ENCODE peak calls at places on chromosomes 16 and 17, in five cellular contexts. One of them, this sample, is unnamed.

GRCh38 chr17:17156511-17156910 is 49.6 kb downstream of the PLD6 start:
- DNase-seq in AG10803: peak
- DNase-seq in mucosa of descending colon: no peak
- DNase-seq in Peyer's patch: no peak
- DNase-seq in cardiac fibroblast: peak
- DNase-seq in this sample: no peak

GRCh38 chr16:85123891-85124635 is 11.8 kb upstream of the CIBAR2 start:
- DNase-seq in AG10803: peak
- DNase-seq in mucosa of descending colon: no peak
- DNase-seq in Peyer's patch: no peak
- DNase-seq in cardiac fibroblast: peak
- DNase-seq in this sample: peak

GRCh38 chr17:76202516-76202915 is 37.8 kb downstream of the RNF157 start:
- DNase-seq in AG10803: peak
- DNase-seq in mucosa of descending colon: no peak
- DNase-seq in Peyer's patch: no peak
- DNase-seq in cardiac fibroblast: peak
- DNase-seq in this sample: no peak

GRCh38 chr16:10812352-10813122 is 6.1 kb downstream of the TVP23A start:
- DNase-seq in AG10803: no peak
- DNase-seq in mucosa of descending colon: no peak
- DNase-seq in Peyer's patch: no peak
- DNase-seq in cardiac fibroblast: no peak
- DNase-seq in this sample: no peak

GRCh38 chr17:9893606-9894005 is 11.5 kb downstream of the RCVRN start:
- DNase-seq in AG10803: peak
- DNase-seq in mucosa of descending colon: no peak
- DNase-seq in Peyer's patch: no peak
- DNase-seq in cardiac fibroblast: no peak
- DNase-seq in this sample: peak

GRCh38 chr16:4059969-4060368 is 56.3 kb downstream of the ADCY9 start:
- DNase-seq in AG10803: no peak
- DNase-seq in mucosa of descending colon: no peak
- DNase-seq in Peyer's patch: peak
- DNase-seq in cardiac fibroblast: no peak
- DNase-seq in this sample: peak

GRCh38 chr16:17585449-17586080 is 114.8 kb upstream of the XYLT1 start:
- DNase-seq in AG10803: no peak
- DNase-seq in mucosa of descending colon: no peak
- DNase-seq in Peyer's patch: no peak
- DNase-seq in cardiac fibroblast: no peak
- DNase-seq in this sample: no peak

GRCh38 chr17:77736721-77737120 is 221.8 kb upstream of the TNRC6C start:
- DNase-seq in AG10803: no peak
- DNase-seq in mucosa of descending colon: no peak
- DNase-seq in Peyer's patch: peak
- DNase-seq in cardiac fibroblast: no peak
- DNase-seq in this sample: no peak

GRCh38 chr16:53007095-53007494 is 45.6 kb downstream of the CHD9NB start:
- DNase-seq in AG10803: no peak
- DNase-seq in mucosa of descending colon: no peak
- DNase-seq in Peyer's patch: no peak
- DNase-seq in cardiac fibroblast: no peak
- DNase-seq in this sample: no peak

GRCh38 chr17:80141463-80142165 is 5.3 kb downstream of the EIF4A3 start:
- DNase-seq in AG10803: no peak
- DNase-seq in mucosa of descending colon: no peak
- DNase-seq in Peyer's patch: no peak
- DNase-seq in cardiac fibroblast: no peak
- DNase-seq in this sample: no peak

GRCh38 chr17:57572600-57572999 is 172.5 kb downstream of the CCDC182 start:
- DNase-seq in AG10803: no peak
- DNase-seq in mucosa of descending colon: no peak
- DNase-seq in Peyer's patch: no peak
- DNase-seq in cardiac fibroblast: no peak
- DNase-seq in this sample: no peak

GRCh38 chr17:35088647-35088910 is 25.1 kb upstream of the RFFL start:
- DNase-seq in AG10803: no peak
- DNase-seq in mucosa of descending colon: no peak
- DNase-seq in Peyer's patch: peak
- DNase-seq in cardiac fibroblast: no peak
- DNase-seq in this sample: no peak

GRCh38 chr17:67959510-67959909 is 36.8 kb downstream of the C17orf58 start:
- DNase-seq in AG10803: no peak
- DNase-seq in mucosa of descending colon: peak
- DNase-seq in Peyer's patch: no peak
- DNase-seq in cardiac fibroblast: no peak
- DNase-seq in this sample: no peak

GRCh38 chr16:51298800-51299199 is 147.7 kb upstream of the SALL1 start:
- DNase-seq in AG10803: no peak
- DNase-seq in mucosa of descending colon: no peak
- DNase-seq in Peyer's patch: no peak
- DNase-seq in cardiac fibroblast: no peak
- DNase-seq in this sample: no peak

GRCh38 chr16:54286330-54287017 is at the start of gene IRX3:
- DNase-seq in AG10803: peak
- DNase-seq in mucosa of descending colon: no peak
- DNase-seq in Peyer's patch: peak
- DNase-seq in cardiac fibroblast: peak
- DNase-seq in this sample: peak

GRCh38 chr16:54287758-54288591 is 1.4 kb upstream of the IRX3 start:
- DNase-seq in AG10803: no peak
- DNase-seq in mucosa of descending colon: no peak
- DNase-seq in Peyer's patch: no peak
- DNase-seq in cardiac fibroblast: peak
- DNase-seq in this sample: no peak

GRCh38 chr16:54288592-54289241 is 2.1 kb upstream of the IRX3 start:
- DNase-seq in AG10803: no peak
- DNase-seq in mucosa of descending colon: no peak
- DNase-seq in Peyer's patch: no peak
- DNase-seq in cardiac fibroblast: no peak
- DNase-seq in this sample: no peak

GRCh38 chr16:54286067-54286329 is 589 bp downstream of the IRX3 start:
- DNase-seq in AG10803: no peak
- DNase-seq in mucosa of descending colon: no peak
- DNase-seq in Peyer's patch: no peak
- DNase-seq in cardiac fibroblast: no peak
- DNase-seq in this sample: no peak

DNA sequence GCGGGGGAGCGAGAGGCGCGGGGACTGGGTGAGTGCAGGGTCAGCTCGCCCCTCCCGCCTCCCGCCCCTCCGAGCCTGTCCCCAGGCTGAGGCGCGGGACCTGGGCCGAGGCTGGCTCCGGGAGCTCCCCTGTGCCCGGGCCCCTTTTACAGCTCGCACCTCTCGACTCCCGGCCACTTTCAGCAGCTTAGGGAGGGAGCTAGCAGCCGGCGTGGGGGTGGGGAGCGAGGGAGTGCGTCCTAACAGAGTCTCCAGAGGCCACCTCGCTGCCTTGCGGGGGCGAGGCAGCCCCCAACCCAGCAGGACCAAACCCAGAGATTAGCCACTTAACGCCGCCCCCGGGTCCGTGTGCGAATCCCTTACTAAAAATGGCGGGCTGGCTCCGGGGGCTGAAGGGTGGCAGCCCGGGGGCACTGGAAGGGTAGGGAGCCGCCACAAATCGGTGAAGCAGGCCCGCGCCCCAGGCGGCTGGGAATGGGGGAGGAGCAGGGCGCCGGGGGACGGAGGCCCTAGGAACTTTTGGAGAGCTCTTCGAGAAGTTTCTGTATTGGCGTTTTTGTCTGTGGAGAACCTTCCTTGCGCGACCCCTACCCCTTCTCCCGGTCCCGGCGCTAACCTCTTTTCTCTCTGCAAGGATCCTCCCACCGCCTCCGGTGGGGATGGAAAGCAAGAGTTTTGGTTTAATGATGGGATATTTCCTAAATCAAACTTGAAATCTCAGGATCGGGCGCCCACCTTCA is 601 bp upstream of the IRX3 start:
- DNase-seq in AG10803: peak
- DNase-seq in mucosa of descending colon: no peak
- DNase-seq in Peyer's patch: peak
- DNase-seq in cardiac fibroblast: no peak
- DNase-seq in this sample: no peak
- H3K4me3 ChIP-seq in AG10803: peak
- H3K4me3 ChIP-seq in mucosa of descending colon: no peak
- H3K4me3 ChIP-seq in Peyer's patch: no peak
- H3K4me3 ChIP-seq in cardiac fibroblast: peak
- H3K4me3 ChIP-seq in this sample: peak

GRCh38 chr16:7318661-7319060 is 14.0 kb upstream of the RBFOX1 start:
- DNase-seq in AG10803: no peak
- DNase-seq in mucosa of descending colon: no peak
- DNase-seq in Peyer's patch: no peak
- DNase-seq in cardiac fibroblast: no peak
- DNase-seq in this sample: no peak
- TF ChIP-seq CTCF in AG10803: no peak
- TF ChIP-seq CTCF in mucosa of descending colon: no peak
- TF ChIP-seq CTCF in Peyer's patch: no peak
- TF ChIP-seq CTCF in cardiac fibroblast: no peak
- TF ChIP-seq CTCF in this sample: no peak

DNA sequence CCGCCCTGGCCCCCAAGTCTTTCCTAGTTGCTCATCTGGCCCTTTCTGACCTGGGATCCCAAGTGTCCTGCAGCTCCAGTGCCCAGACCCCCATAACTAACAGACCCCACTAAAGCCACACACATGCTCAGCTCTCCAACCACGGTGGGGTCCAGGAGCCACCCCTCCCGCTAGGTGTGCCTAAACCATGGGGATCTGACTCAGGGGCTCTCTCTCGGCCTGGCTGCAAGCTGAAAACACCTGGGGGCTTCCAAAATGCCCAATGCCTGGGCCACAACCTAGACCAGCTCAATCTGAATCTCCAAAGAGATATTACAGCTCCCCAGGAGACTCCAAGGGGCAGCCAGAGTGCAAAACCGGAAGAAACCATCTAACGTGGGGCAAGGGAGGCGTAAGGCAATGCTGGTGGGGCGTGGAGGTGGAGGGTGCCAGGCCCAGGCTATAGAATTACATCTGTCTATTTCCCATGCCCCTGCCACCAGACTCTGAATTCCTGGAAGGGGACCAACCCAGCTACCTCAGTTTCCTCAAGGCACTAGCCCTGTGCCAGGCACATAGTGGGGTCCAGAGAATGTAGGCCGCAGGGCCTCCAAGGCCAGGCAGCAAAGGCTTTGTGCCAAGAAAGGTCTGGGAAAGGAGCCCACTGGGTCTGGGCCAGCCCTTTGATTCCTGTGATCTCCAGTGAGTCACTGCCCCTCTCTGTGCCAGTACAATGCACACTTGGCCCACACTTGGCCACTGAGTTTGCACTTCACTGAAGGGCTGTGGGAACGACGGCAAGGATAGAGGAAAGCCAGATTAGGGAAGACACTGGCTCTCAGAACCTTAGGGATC is 3.3 kb downstream of the CD2BP2 start:
- DNase-seq in AG10803: peak
- DNase-seq in mucosa of descending colon: peak
- DNase-seq in Peyer's patch: peak
- DNase-seq in cardiac fibroblast: peak
- DNase-seq in this sample: peak
- H3K4me3 ChIP-seq in AG10803: no peak
- H3K4me3 ChIP-seq in mucosa of descending colon: no peak
- H3K4me3 ChIP-seq in Peyer's patch: no peak
- H3K4me3 ChIP-seq in cardiac fibroblast: no peak
- H3K4me3 ChIP-seq in this sample: no peak

GRCh38 chr16:20844054-20844453 is 37.7 kb downstream of the REXO5 start:
- DNase-seq in AG10803: no peak
- DNase-seq in mucosa of descending colon: no peak
- DNase-seq in Peyer's patch: no peak
- DNase-seq in cardiac fibroblast: no peak
- DNase-seq in this sample: no peak
- TF ChIP-seq CTCF in AG10803: no peak
- TF ChIP-seq CTCF in mucosa of descending colon: no peak
- TF ChIP-seq CTCF in Peyer's patch: no peak
- TF ChIP-seq CTCF in cardiac fibroblast: no peak
- TF ChIP-seq CTCF in this sample: no peak

GRCh38 chr16:57998992-57999365 is 1.5 kb downstream of the ZNF319 start:
- DNase-seq in AG10803: no peak
- DNase-seq in mucosa of descending colon: no peak
- DNase-seq in Peyer's patch: no peak
- DNase-seq in cardiac fibroblast: no peak
- DNase-seq in this sample: no peak
- H3K4me3 ChIP-seq in AG10803: peak
- H3K4me3 ChIP-seq in mucosa of descending colon: no peak
- H3K4me3 ChIP-seq in Peyer's patch: no peak
- H3K4me3 ChIP-seq in cardiac fibroblast: no peak
- H3K4me3 ChIP-seq in this sample: peak

DNA sequence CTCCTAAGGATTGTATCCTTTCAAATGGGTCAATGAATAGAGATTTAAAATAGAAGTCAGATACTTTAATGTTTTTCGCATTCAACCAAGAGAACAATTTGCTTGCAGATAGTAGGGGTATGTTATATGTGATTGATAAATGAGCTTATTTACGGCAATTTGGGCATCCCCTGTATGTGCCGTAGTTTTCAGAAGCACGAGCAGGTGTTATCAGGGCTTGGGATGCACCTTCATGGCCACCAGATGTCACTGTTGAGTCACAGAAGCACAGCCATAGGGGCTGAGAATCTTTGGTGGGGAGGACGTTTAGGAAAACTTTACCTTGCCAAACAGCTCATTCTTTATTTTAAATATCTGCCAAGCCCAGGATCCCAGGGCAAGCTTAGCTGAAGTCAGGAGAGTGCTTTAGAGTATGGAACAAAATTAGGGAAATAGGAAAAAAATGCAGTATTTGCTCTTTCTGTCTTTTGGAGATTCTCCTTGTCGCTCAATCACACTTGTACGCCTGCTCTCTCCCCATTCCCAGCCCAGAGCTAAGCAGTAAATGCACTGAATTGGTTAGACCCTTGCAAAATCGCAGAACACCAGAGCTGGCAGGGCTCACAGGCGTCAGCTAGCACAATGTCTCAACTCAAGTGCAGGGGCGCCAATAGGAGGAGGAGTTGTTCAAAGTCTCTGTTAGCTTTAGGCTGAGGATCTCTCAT is 93.6 kb upstream of the MPHOSPH6 start:
- DNase-seq in AG10803: peak
- DNase-seq in mucosa of descending colon: peak
- DNase-seq in Peyer's patch: peak
- DNase-seq in cardiac fibroblast: peak
- DNase-seq in this sample: peak
- TF ChIP-seq CTCF in AG10803: peak
- TF ChIP-seq CTCF in mucosa of descending colon: peak
- TF ChIP-seq CTCF in Peyer's patch: peak
- TF ChIP-seq CTCF in cardiac fibroblast: peak
- TF ChIP-seq CTCF in this sample: no peak

GRCh38 chr17:40458851-40459482 is 15.7 kb downstream of the IGFBP4 start:
- DNase-seq in AG10803: no peak
- DNase-seq in mucosa of descending colon: no peak
- DNase-seq in Peyer's patch: no peak
- DNase-seq in cardiac fibroblast: peak
- DNase-seq in this sample: no peak
- H3K4me3 ChIP-seq in AG10803: no peak
- H3K4me3 ChIP-seq in mucosa of descending colon: no peak
- H3K4me3 ChIP-seq in Peyer's patch: no peak
- H3K4me3 ChIP-seq in cardiac fibroblast: no peak
- H3K4me3 ChIP-seq in this sample: no peak

This sample was measured in fibroblast of pulmonary artery.